ENCODE peak calls at places on chromosomes 2 and 18, in eight cellular contexts. P, I, N, O, M, J, G and S are unnamed samples.

GRCh38 chr2:141767051-141767450 is 363.8 kb downstream of the LRP1B start:
- DNase-seq in P (no peak), I (no peak), N (peak), O (peak), M (no peak), J (peak), G (no peak), S (peak)

GRCh38 chr2:237700583-237701032 is 73.2 kb downstream of the LRRFIP1 start:
- DNase-seq in P (peak), I (no peak), N (peak), O (peak), M (peak), J (peak), G (no peak), S (peak)

GRCh38 chr2:946073-947005 is 4.3 kb upstream of the SNTG2 start:
- DNase-seq in P (no peak), I (no peak), N (no peak), O (no peak), M (peak), J (no peak), G (no peak), S (no peak)

GRCh38 chr2:206217162-206217561 is 57.3 kb upstream of the ZDBF2 start:
- DNase-seq in P (no peak), I (no peak), N (no peak), O (no peak), M (no peak), J (no peak), G (no peak), S (no peak)

GRCh38 chr2:123380536-123380935 is 644.6 kb upstream of the CNTNAP5 start:
- DNase-seq in P (no peak), I (no peak), N (no peak), O (no peak), M (no peak), J (no peak), G (no peak), S (peak)

GRCh38 chr2:107738268-107738667 is 88.4 kb upstream of the RGPD4 start:
- DNase-seq in P (no peak), I (no peak), N (no peak), O (no peak), M (no peak), J (no peak), G (no peak), S (no peak)

GRCh38 chr18:70289351-70290330 is 796 bp downstream of the SOCS6 start:
- DNase-seq in P (peak), I (peak), N (peak), O (peak), M (peak), J (peak), G (peak), S (peak)

GRCh38 chr2:42878581-42878980 is 86.2 kb upstream of the HAAO start:
- DNase-seq in P (no peak), I (no peak), N (peak), O (no peak), M (peak), J (no peak), G (no peak), S (peak)

GRCh38 chr2:224171226-224171625 is 132.1 kb upstream of the SERPINE2 start:
- DNase-seq in P (no peak), I (no peak), N (no peak), O (no peak), M (no peak), J (no peak), G (no peak), S (no peak)

GRCh38 chr2:135685361-135685760 is 56.3 kb upstream of the UBXN4 start:
- DNase-seq in P (no peak), I (no peak), N (peak), O (peak), M (no peak), J (peak), G (peak), S (peak)

GRCh38 chr2:121561617-121562268 is 31.1 kb downstream of the RNU4ATAC start:
- DNase-seq in P (no peak), I (no peak), N (peak), O (no peak), M (no peak), J (peak), G (peak), S (peak)

GRCh38 chr2:64934530-64934929 is 54.7 kb upstream of the SLC1A4 start:
- DNase-seq in P (no peak), I (no peak), N (no peak), O (peak), M (no peak), J (no peak), G (no peak), S (no peak)

GRCh38 chr2:23565374-23565773 is 180.4 kb downstream of the KLHL29 start:
- DNase-seq in P (no peak), I (no peak), N (no peak), O (no peak), M (no peak), J (no peak), G (no peak), S (no peak)